ENCODE peak calls at places on chromosomes 12 and 14, in eight cellular contexts. Z is bronchial epithelial cell, I is progenitor cell of endocrine pancreas, T is IMR-90, J is psoas muscle, D is pancreas, W is heart right ventricle, X is astrocyte. P is an unnamed sample.

GRCh38 chr12:40622246-40622838 is 69.9 kb upstream of the CNTN1 start:
- DNase-seq in Z (peak; percentile 62), I (peak; percentile 25), T (peak; percentile 43), J (peak; percentile 30), D (peak; percentile 6), W (peak; percentile 5), X (peak; percentile 3), P (no peak)

GRCh38 chr12:5689773-5690172 is 255.3 kb downstream of the ANO2 start:
- DNase-seq in Z (no peak), I (no peak), T (no peak), J (no peak), D (no peak), W (no peak), X (no peak), P (no peak)

GRCh38 chr14:105537580-105538474 is 11.4 kb downstream of the TMEM121 start:
- DNase-seq in Z (peak; percentile 4), I (peak; percentile 43), T (no peak), J (peak; percentile 54), D (no peak), W (peak; percentile 54), X (no peak), P (peak; percentile 78)

GRCh38 chr12:54141534-54142475 is 47.0 kb downstream of the SMUG1 start:
- DNase-seq in Z (no peak), I (no peak), T (no peak), J (no peak), D (no peak), W (no peak), X (peak; percentile 4), P (no peak)

GRCh38 chr14:96681826-96682225 is 115.4 kb upstream of the VRK1 start:
- DNase-seq in Z (no peak), I (no peak), T (peak; percentile 24), J (no peak), D (no peak), W (no peak), X (no peak), P (no peak)

GRCh38 chr12:124995200-124995961 is 1.9 kb downstream of the BRI3BP start:
- DNase-seq in Z (no peak), I (no peak), T (no peak), J (no peak), D (no peak), W (no peak), X (no peak), P (peak; percentile 29)

GRCh38 chr12:98399532-98399931 is 115.9 kb upstream of the TMPO start:
- DNase-seq in Z (peak; percentile 67), I (no peak), T (peak; percentile 78), J (no peak), D (no peak), W (no peak), X (peak; percentile 83), P (no peak)

GRCh38 chr12:132633901-132634300 is 15.3 kb downstream of the P2RX2 start:
- DNase-seq in Z (no peak), I (no peak), T (no peak), J (no peak), D (no peak), W (no peak), X (no peak), P (no peak)

GRCh38 chr14:32022938-32023466 is 54.1 kb upstream of the ARHGAP5 start:
- DNase-seq in Z (peak; percentile 12), I (no peak), T (no peak), J (no peak), D (no peak), W (no peak), X (no peak), P (no peak)

GRCh38 chr12:95582230-95583058 is 31.2 kb upstream of the USP44 start:
- DNase-seq in Z (peak; percentile 48), I (no peak), T (peak; percentile 77), J (no peak), D (no peak), W (no peak), X (peak; percentile 22), P (no peak)

GRCh38 chr12:106976013-106976658 is 10.8 kb downstream of the MTERF2 start:
- DNase-seq in Z (peak; percentile 35), I (no peak), T (peak; percentile 80), J (no peak), D (peak; percentile 32), W (no peak), X (peak; percentile 75), P (no peak)

GRCh38 chr14:61927015-61927414 is 164.8 kb downstream of the SNAPC1 start:
- DNase-seq in Z (peak; percentile 90), I (no peak), T (peak; percentile 69), J (no peak), D (no peak), W (no peak), X (peak; percentile 73), P (no peak)

GRCh38 chr14:61927521-61927920 is 165.3 kb downstream of the SNAPC1 start:
- DNase-seq in Z (peak; percentile 91), I (no peak), T (peak; percentile 81), J (no peak), D (no peak), W (no peak), X (peak; percentile 84), P (no peak)

GRCh38 chr14:61925043-61925442 is 162.8 kb downstream of the SNAPC1 start:
- DNase-seq in Z (peak; percentile 56), I (no peak), T (peak; percentile 29), J (no peak), D (no peak), W (no peak), X (peak; percentile 15), P (no peak)

GRCh38 chr14:61925732-61926445 is 163.7 kb downstream of the SNAPC1 start:
- DNase-seq in Z (no peak), I (no peak), T (peak; percentile 43), J (no peak), D (no peak), W (no peak), X (peak; percentile 28), P (no peak)

GRCh38 chr14:61923348-61923747 is 161.1 kb downstream of the SNAPC1 start:
- DNase-seq in Z (peak; percentile 24), I (no peak), T (peak; percentile 63), J (no peak), D (no peak), W (no peak), X (peak; percentile 6), P (no peak)
- TF ChIP-seq CTCF in Z (peak; percentile 25), I (peak; percentile 11), T (peak; percentile 81), J (no peak), D (no peak), W (no peak), X (peak; percentile 38), P (no peak)

GRCh38 chr12:131137836-131138637 is 184.3 kb downstream of the ADGRD1 start:
- DNase-seq in Z (no peak), I (no peak), T (no peak), J (no peak), D (no peak), W (no peak), X (no peak), P (no peak)
- TF ChIP-seq CTCF in Z (no peak), I (no peak), T (no peak), J (no peak), D (no peak), W (peak; percentile 33), X (no peak), P (no peak)

DNA sequence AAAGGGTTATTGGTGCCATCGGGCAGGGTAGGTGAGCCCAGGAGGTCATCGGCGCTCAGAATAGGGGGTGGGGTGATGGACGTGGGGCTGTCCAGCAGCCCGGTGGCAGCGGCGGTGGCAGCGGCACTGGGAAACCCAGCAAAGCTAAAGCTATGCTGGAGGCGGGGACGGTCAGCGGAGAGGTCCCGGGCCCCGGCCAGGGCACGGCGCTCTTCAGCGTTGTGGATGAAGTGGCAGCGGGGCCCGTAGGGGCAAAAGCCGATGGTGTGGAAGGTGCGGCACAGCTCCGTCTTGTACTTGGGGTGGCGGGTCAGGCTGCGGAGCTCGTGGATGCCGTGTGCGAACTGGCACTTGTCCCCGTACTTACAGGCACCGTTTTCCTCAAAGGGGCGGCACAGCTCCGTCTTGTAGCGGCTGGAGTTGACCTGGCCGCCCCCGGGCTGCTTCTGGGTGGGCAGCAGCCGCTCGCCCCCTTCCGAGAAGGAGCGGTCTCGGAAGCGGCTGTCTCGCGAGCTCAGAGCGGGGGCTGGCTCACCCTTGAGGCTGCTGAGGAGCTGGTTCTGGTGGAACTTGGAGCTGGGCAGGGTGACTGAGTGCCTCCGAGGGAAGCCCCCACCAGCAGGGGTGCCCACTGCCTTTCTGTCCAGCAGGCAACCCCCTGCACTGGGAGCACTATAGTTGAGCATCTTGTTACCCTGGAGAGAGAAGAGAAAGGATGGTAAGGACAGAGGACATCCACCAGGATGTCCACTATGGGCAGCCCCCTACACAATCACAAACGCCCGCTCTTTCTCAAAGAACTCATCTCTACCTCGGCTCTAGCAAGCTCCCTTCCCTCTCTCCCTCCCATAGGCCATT is 2.8 kb downstream of the ZFP36L1 start:
- DNase-seq in Z (no peak), I (no peak), T (no peak), J (no peak), D (no peak), W (no peak), X (no peak), P (no peak)
- TF ChIP-seq CTCF in Z (no peak), I (no peak), T (no peak), J (no peak), D (no peak), W (no peak), X (no peak), P (no peak)

GRCh38 chr14:89956294-89957009 is 725 bp downstream of the TDP1 start:
- DNase-seq in Z (peak; percentile 87), I (peak; percentile 14), T (peak; percentile 94), J (peak; percentile 70), D (peak; percentile 41), W (peak; percentile 38), X (peak; percentile 91), P (peak; percentile 60)

GRCh38 chr14:89955022-89955414 is 488 bp upstream of the EFCAB11 start:
- DNase-seq in Z (no peak), I (no peak), T (no peak), J (no peak), D (no peak), W (no peak), X (no peak), P (no peak)

GRCh38 chr14:89953602-89954001 is 928 bp downstream of the EFCAB11 start:
- DNase-seq in Z (no peak), I (no peak), T (no peak), J (no peak), D (no peak), W (no peak), X (no peak), P (no peak)

GRCh38 chr14:89954045-89955021 is at the start of gene EFCAB11:
- DNase-seq in Z (peak; percentile 97), I (peak; percentile 90), T (peak; percentile 98), J (peak; percentile 96), D (peak; percentile 97), W (peak; percentile 98), X (peak; percentile 97), P (peak; percentile 85)

DNA sequence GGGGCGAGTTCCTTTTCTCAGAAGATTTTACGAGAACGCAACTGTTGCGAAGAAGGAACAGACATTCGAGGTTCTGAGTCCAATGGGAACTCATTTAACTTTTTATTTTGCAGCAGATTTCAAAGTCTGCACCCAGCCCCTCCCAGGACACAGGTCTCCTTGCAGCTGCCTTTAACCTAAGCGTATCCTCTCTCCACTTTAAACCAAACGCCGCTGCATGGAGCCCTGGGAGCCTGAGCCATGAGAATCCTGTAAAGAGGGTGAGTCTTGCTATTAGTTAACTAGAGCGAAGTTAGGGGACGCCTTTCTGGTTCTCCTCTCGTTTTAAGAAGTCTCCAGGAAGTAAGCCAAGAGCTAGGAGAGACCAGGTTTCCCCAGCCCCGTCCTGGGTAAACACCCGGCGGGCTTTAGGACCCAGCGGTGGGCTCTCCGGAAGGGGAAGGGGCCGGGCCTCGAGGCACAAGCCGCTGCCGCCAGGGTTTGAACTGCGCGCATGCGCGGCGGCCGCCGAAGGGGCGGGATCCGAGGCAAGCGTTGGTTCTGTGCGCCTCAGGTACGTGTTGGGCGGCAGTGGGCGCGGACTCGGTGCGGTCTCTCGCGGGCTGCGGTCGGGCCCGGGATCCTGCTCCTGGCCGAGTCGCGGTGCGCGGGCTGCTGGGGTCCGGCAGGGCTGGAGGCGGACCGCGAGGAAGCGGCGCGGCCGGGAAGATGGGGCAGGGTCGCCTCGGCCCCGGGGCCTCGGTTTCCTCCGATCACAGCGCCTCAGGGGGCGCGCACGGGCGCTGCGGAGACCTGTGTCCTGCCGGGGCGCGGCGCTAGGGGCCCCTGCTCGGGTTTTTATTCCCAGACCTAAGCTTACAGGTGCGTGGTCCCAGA is at the start of gene TDP1:
- DNase-seq in Z (peak; percentile 89), I (peak; percentile 97), T (peak; percentile 92), J (peak; percentile 97), D (peak; percentile 97), W (peak; percentile 96), X (peak; percentile 86), P (peak; percentile 75)
- TF ChIP-seq CTCF in Z (peak; percentile 11), I (peak; percentile 46), T (peak; percentile 1), J (peak; percentile 7), D (no peak), W (peak; percentile 25), X (no peak), P (no peak)